ENCODE peak calls at places on chromosomes 2 and 18, in five cellular contexts. N, C, T, P and B are unnamed samples.
A peak's percentile ranks its signal among the peaks of the same experiment; 100 is the strongest.

GRCh38 chr2:6780765-6781274 is 84.9 kb downstream of the CMPK2 start:
- DNase-seq in N (peak; percentile 75), C (no peak), T (no peak), P (no peak), B (no peak)

GRCh38 chr18:79748321-79749157 is 49.2 kb upstream of the KCNG2 start:
- DNase-seq in N (no peak), C (no peak), T (no peak), P (no peak), B (no peak)

GRCh38 chr18:39938678-39939077 is 2016.4 kb upstream of the PIK3C3 start:
- DNase-seq in N (no peak), C (no peak), T (no peak), P (no peak), B (no peak)

GRCh38 chr18:37505321-37505720 is 60.3 kb downstream of the CELF4 start:
- DNase-seq in N (no peak), C (no peak), T (no peak), P (no peak), B (no peak)

GRCh38 chr18:60978338-60978737 is 354.9 kb upstream of the CDH20 start:
- DNase-seq in N (peak; percentile 81), C (no peak), T (no peak), P (no peak), B (no peak)

GRCh38 chr2:236045264-236046235 is 122.6 kb downstream of the GBX2 start:
- DNase-seq in N (no peak), C (no peak), T (no peak), P (no peak), B (no peak)

GRCh38 chr18:55384551-55385275 is 203.3 kb downstream of the TCF4 start:
- DNase-seq in N (peak; percentile 59), C (no peak), T (no peak), P (peak; percentile 31), B (no peak)

GRCh38 chr2:76721226-76721625 is 801.0 kb downstream of the LRRTM4 start:
- DNase-seq in N (no peak), C (no peak), T (no peak), P (no peak), B (no peak)

GRCh38 chr2:207549145-207549544 is 19.4 kb downstream of the CREB1 start:
- DNase-seq in N (no peak), C (no peak), T (no peak), P (no peak), B (no peak)

GRCh38 chr18:35355140-35355618 is 11.0 kb upstream of the ZNF24 start:
- DNase-seq in N (peak; percentile 90), C (peak; percentile 36), T (peak; percentile 59), P (peak; percentile 87), B (no peak)

GRCh38 chr2:42794271-42795046 is 2.1 kb upstream of the HAAO start:
- DNase-seq in N (no peak), C (no peak), T (peak; percentile 32), P (no peak), B (no peak)

GRCh38 chr18:32915526-32915925 is 142.7 kb upstream of the KLHL14 start:
- DNase-seq in N (no peak), C (no peak), T (no peak), P (no peak), B (no peak)

GRCh38 chr2:121272596-121272995 is 12.4 kb downstream of the TFCP2L1 start:
- DNase-seq in N (no peak), C (no peak), T (no peak), P (no peak), B (no peak)

GRCh38 chr2:170095380-170095779 is 82.6 kb upstream of the MYO3B start:
- DNase-seq in N (no peak), C (no peak), T (no peak), P (no peak), B (no peak)

GRCh38 chr2:130819226-130819914 is 17.3 kb upstream of the ARHGEF4 start:
- DNase-seq in N (no peak), C (no peak), T (no peak), P (no peak), B (no peak)

GRCh38 chr2:238003234-238004032 is 36.6 kb downstream of the UBE2F start:
- DNase-seq in N (no peak), C (no peak), T (no peak), P (no peak), B (no peak)

GRCh38 chr18:11034816-11035215 is 114.6 kb downstream of the PIEZO2 start:
- DNase-seq in N (no peak), C (no peak), T (no peak), P (no peak), B (no peak)

GRCh38 chr18:5285326-5285725 is 10.2 kb downstream of the ZBTB14 start:
- DNase-seq in N (no peak), C (no peak), T (no peak), P (no peak), B (no peak)

GRCh38 chr2:937530-937929 is 13.1 kb upstream of the SNTG2 start:
- DNase-seq in N (no peak), C (no peak), T (no peak), P (no peak), B (no peak)

GRCh38 chr18:5678779-5679406 is 135.1 kb upstream of the EPB41L3 start:
- DNase-seq in N (no peak), C (no peak), T (no peak), P (no peak), B (no peak)

GRCh38 chr2:177221970-177222369 is 9.4 kb downstream of the HNRNPA3 start:
- DNase-seq in N (no peak), C (no peak), T (no peak), P (no peak), B (no peak)

GRCh38 chr2:26979761-26980160 is 9.3 kb downstream of the MAPRE3 start:
- DNase-seq in N (no peak), C (no peak), T (no peak), P (no peak), B (no peak)

GRCh38 chr2:220531216-220531615 is 903.8 kb downstream of the SLC4A3 start:
- DNase-seq in N (no peak), C (no peak), T (no peak), P (no peak), B (no peak)

GRCh38 chr18:41150316-41150715 is 804.7 kb upstream of the PIK3C3 start:
- DNase-seq in N (no peak), C (no peak), T (no peak), P (no peak), B (no peak)

GRCh38 chr18:42534313-42534712 is 579.3 kb downstream of the PIK3C3 start:
- DNase-seq in N (no peak), C (no peak), T (no peak), P (no peak), B (no peak)

GRCh38 chr2:136394136-136395060 is 276.4 kb upstream of the CXCR4 start:
- DNase-seq in N (no peak), C (no peak), T (no peak), P (no peak), B (no peak)